ENCODE peak calls at places on chromosomes 3 and 15, in six cellular contexts. A is fibroblast of lung, M is IMR-90, Y is AG04450, X is mucosa of descending colon, E is upper lobe of right lung. L is an unnamed sample.

GRCh38 chr15:27692438-27692837 is 406.7 kb downstream of the OCA2 start:
- DNase-seq in M (no peak), X (no peak), E (no peak), A (no peak), Y (no peak), L (no peak)

GRCh38 chr15:99998661-99999101 is 265.4 kb upstream of the LYSMD4 start:
- DNase-seq in M (peak; percentile 1), Y (no peak), X (no peak), A (no peak), E (peak; percentile 40), L (no peak)

GRCh38 chr3:39196671-39197446 is 4.5 kb upstream of the XIRP1 start:
- DNase-seq in A (no peak), X (no peak), E (no peak), Y (no peak), M (peak; percentile 7), L (no peak)

GRCh38 chr3:68996356-68996995 is 17.0 kb downstream of the EOGT start:
- DNase-seq in X (no peak), Y (no peak), M (peak; percentile 84), E (no peak), A (peak; percentile 61), L (no peak)

GRCh38 chr3:119562307-119562961 is 3.0 kb upstream of the CD80 start:
- DNase-seq in A (no peak), M (no peak), Y (no peak), E (no peak), X (no peak), L (peak; percentile 84)

GRCh38 chr3:154794383-154794782 is 285.7 kb upstream of the MME start:
- DNase-seq in E (no peak), M (no peak), Y (no peak), A (no peak), X (no peak), L (no peak)

GRCh38 chr3:158845748-158846350 is 44.0 kb downstream of the MFSD1 start:
- DNase-seq in A (peak; percentile 19), E (no peak), Y (no peak), X (no peak), M (no peak), L (no peak)

GRCh38 chr15:49904296-49904695 is 214.7 kb downstream of the ATP8B4 start:
- DNase-seq in X (no peak), A (no peak), M (no peak), Y (no peak), E (no peak), L (no peak)

GRCh38 chr15:98649996-98650870 is 1.9 kb downstream of the IGF1R start:
- DNase-seq in M (peak; percentile 39), E (peak; percentile 76), Y (no peak), A (peak; percentile 55), X (peak; percentile 65), L (no peak)

GRCh38 chr3:9669720-9670432 is 20.6 kb downstream of the MTMR14 start:
- DNase-seq in Y (no peak), E (no peak), M (no peak), A (no peak), X (no peak), L (no peak)

GRCh38 chr15:80404719-80405553 is 754 bp downstream of the ARNT2 start:
- DNase-seq in E (peak; percentile 68), M (peak; percentile 35), A (no peak), X (peak; percentile 37), Y (no peak), L (no peak)

GRCh38 chr15:45187894-45188830 is at the start of gene SHF:
- DNase-seq in E (no peak), Y (peak; percentile 21), A (peak; percentile 33), X (peak; percentile 69), M (peak; percentile 45), L (peak; percentile 49)

GRCh38 chr15:88609344-88609743 is 11.8 kb upstream of the AEN start:
- DNase-seq in A (no peak), Y (no peak), E (no peak), M (no peak), X (no peak), L (no peak)

GRCh38 chr3:189981668-189982067 is 139.0 kb downstream of the P3H2 start:
- DNase-seq in A (peak; percentile 94), Y (peak; percentile 76), M (peak; percentile 89), X (no peak), E (no peak), L (no peak)

GRCh38 chr15:85374831-85375230 is 5.6 kb upstream of the AKAP13 start:
- DNase-seq in Y (no peak), M (no peak), X (no peak), A (no peak), E (no peak), L (no peak)

GRCh38 chr3:194139085-194139976 is 3.4 kb downstream of the HES1 start:
- DNase-seq in Y (no peak), A (no peak), M (peak; percentile 76), E (peak; percentile 63), X (peak; percentile 50), L (no peak)

GRCh38 chr3:151918253-151919029 is 45.0 kb downstream of the SUCNR1 start:
- DNase-seq in A (peak; percentile 83), X (no peak), Y (peak; percentile 29), M (peak; percentile 75), E (no peak), L (peak; percentile 13)

GRCh38 chr3:136336329-136337100 is 86.4 kb downstream of the PCCB start:
- DNase-seq in A (peak; percentile 14), Y (no peak), M (peak; percentile 32), X (no peak), E (no peak), L (no peak)

GRCh38 chr3:150762662-150763121 is 277 bp downstream of the SIAH2 start:
- DNase-seq in X (no peak), A (no peak), Y (no peak), E (no peak), M (no peak), L (no peak)

GRCh38 chr3:155455765-155456164 is 162.3 kb upstream of the STRIT1 start:
- DNase-seq in Y (no peak), E (no peak), A (no peak), M (no peak), X (no peak), L (no peak)

GRCh38 chr3:10263549-10264363 is 15.5 kb downstream of the TATDN2 start:
- DNase-seq in M (peak; percentile 42), Y (no peak), A (peak; percentile 46), X (no peak), E (no peak), L (no peak)

GRCh38 chr3:126961191-126961790 is 21.6 kb upstream of the PLXNA1 start:
- DNase-seq in A (peak; percentile 76), X (peak; percentile 48), M (peak; percentile 61), Y (no peak), E (peak; percentile 68), L (no peak)

GRCh38 chr15:81407679-81408078 is 33.7 kb upstream of the TMC3 start:
- DNase-seq in M (no peak), X (no peak), A (no peak), E (no peak), Y (no peak), L (no peak)

DNA sequence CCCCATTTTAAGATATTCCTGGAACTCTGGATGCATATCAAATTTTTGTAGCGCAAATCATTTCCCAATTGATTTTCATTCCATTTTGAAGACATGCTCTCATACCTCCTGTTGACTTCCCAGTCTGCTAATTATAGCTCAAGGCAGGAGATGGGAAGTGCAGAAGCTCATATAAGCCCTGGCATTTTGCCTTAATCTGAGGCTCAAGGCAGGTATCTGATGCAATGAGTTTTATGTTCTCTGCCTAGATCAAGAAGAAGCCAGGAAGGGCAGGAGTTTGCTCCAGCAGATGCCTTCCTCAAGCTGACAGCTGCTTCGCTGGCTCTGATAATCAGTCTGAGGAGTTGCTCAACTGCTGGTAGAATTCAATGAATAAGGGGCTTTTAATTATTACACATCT is 65.6 kb upstream of the NEDD4 start:
- DNase-seq in M (no peak), Y (no peak), E (no peak), A (no peak), X (no peak), L (no peak)
- TF ChIP-seq CTCF in M (no peak), Y (no peak), E (no peak), A (no peak), X (no peak), L (no peak)

GRCh38 chr15:34794590-34795206 is 651 bp downstream of the ACTC1 start:
- DNase-seq in A (no peak), Y (no peak), M (no peak), X (no peak), E (no peak), L (no peak)

GRCh38 chr15:34793071-34793470 is 2.3 kb downstream of the ACTC1 start:
- DNase-seq in M (no peak), X (no peak), A (no peak), Y (no peak), E (no peak), L (no peak)

GRCh38 chr15:34791701-34792100 is 3.6 kb downstream of the ACTC1 start:
- DNase-seq in X (no peak), Y (no peak), A (no peak), E (no peak), M (peak; percentile 35), L (no peak)

GRCh38 chr15:34795267-34796081 is at the start of gene ACTC1:
- DNase-seq in A (peak; percentile 39), X (no peak), E (peak; percentile 69), Y (no peak), M (peak; percentile 52), L (no peak)

DNA sequence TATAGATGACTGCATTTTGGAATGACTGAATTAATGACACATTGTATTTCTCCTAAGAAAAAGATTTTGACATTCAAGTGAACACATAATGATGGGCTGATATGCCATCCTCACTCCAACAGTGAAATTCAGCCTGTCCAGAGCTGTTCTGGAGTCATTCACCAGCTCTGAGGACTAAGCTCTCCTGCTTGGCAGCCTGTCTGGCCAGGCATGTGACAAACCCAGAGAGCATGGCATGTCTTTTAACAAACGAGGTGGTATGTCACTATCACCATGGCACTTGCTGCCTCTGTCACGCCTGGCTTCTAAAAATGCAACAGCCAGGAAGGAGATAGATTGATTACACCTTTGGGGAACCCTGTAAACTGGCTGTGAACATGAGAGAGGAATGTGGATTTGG is 1.4 kb downstream of the ACTC1 start:
- DNase-seq in E (no peak), Y (no peak), M (no peak), X (no peak), A (no peak), L (no peak)
- H3K4me3 ChIP-seq in E (no peak overlapping the region), Y (no peak overlapping the region), M (no peak overlapping the region), X (no peak overlapping the region), A (no peak overlapping the region), L (no peak overlapping the region)

DNA sequence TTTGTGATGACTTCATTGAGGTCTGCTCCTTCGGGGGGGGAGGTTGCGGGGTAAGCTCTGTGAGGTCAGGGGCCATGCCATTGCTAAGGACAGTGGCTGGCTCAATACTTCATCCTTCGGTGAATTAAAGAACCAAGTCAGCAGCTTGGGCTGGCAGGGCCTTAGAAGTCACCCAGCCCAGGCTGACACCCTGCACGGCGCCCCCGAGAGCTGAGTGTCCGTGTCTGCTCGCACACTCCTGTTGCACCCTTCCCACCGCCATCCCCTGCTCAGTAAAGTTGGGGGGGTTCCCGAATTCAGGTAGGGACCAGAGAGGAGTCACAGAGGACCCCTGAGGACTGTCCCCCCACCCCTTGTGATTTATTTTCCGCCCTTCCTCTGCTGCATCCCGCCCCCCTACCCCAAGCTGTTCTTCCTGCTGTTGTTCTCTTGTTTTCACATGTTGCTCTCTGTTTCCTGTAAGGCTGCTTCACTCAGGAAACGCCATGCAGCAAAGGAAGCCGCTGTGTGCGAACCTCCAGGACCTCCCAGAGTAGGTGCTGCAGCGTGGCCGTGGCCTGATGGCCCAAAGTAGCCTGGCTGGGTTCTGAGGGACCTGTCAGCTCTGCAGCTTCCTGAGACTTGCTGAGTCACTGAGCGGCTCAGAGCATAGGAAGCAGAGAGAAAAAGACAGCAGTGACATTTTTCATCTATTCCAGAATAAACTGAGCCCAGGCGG is 14.4 kb downstream of the EFCC1 start:
- DNase-seq in E (no peak), Y (no peak), M (no peak), A (no peak), X (no peak), L (no peak)
- TF ChIP-seq CTCF in E (no peak), Y (no peak), M (no peak), A (no peak), X (no peak), L (no peak)

GRCh38 chr3:170154569-170155143 is 26.9 kb downstream of the PHC3 start:
- DNase-seq in E (no peak), M (no peak), Y (no peak), A (no peak), X (no peak), L (peak; percentile 61)
- H3K4me3 ChIP-seq in E (no peak overlapping the region), M (no peak overlapping the region), Y (no peak overlapping the region), A (no peak overlapping the region), X (no peak overlapping the region), L (peak overlapping the region; percentile 1)

L was measured in GM12864.